ENCODE peak calls at places on chromosomes 5 and 9, in six cellular contexts. F is NCI-H187 treated with DMSO at 0.1 percent for 48 hours, D is OCI-M1, S is lung, L is NCI-H1105 treated with DMSO at 0.1 percent for 48 hours, H is ecto neural progenitor cell. A is an unnamed sample.

GRCh38 chr9:99820330-99821186 is 1.1 kb upstream of the NR4A3 start:
- DNase-seq in D (peak; percentile 71), H (no peak), F (no peak), S (peak; percentile 64), L (peak; percentile 48), A (peak; percentile 41)

GRCh38 chr9:136791466-136792276 is 527 bp downstream of the TMEM141 start:
- DNase-seq in H (peak; percentile 82), S (peak; percentile 71), F (no peak), D (peak; percentile 73), L (peak; percentile 30), A (no peak)

GRCh38 chr5:72510610-72511121 is 3.5 kb upstream of the ZNF366 start:
- DNase-seq in F (no peak), L (no peak), S (no peak), H (no peak), D (no peak), A (peak; percentile 80)

GRCh38 chr5:101102506-101102905 is 199.4 kb upstream of the ST8SIA4 start:
- DNase-seq in S (no peak), D (no peak), H (no peak), F (no peak), L (no peak), A (no peak)

GRCh38 chr9:89475891-89476440 is 21.9 kb downstream of the SEMA4D start:
- DNase-seq in S (no peak), H (no peak), F (no peak), L (no peak), D (no peak), A (no peak)

GRCh38 chr5:163354685-163355084 is 82.7 kb upstream of the CCNG1 start:
- DNase-seq in F (no peak), L (no peak), D (no peak), S (no peak), H (no peak), A (no peak)

GRCh38 chr5:13659391-13659790 is 285.1 kb downstream of the DNAH5 start:
- DNase-seq in F (no peak), L (no peak), H (no peak), S (no peak), D (no peak), A (no peak)

GRCh38 chr5:137498301-137498735 is 808 bp downstream of the SPOCK1 start:
- DNase-seq in H (peak; percentile 70), D (no peak), F (no peak), L (no peak), S (no peak), A (no peak)

GRCh38 chr9:126965541-126966428 is 51.2 kb downstream of the RALGPS1 start:
- DNase-seq in L (no peak), S (no peak), H (peak; percentile 66), F (no peak), D (peak; percentile 60), A (peak; percentile 40)

GRCh38 chr5:178296066-178296465 is 63.5 kb upstream of the PHYKPL start:
- DNase-seq in S (no peak), D (no peak), L (no peak), F (no peak), H (no peak), A (no peak)

GRCh38 chr9:134233022-134233421 is 68.7 kb upstream of the RNU6ATAC start:
- DNase-seq in F (no peak), L (no peak), S (no peak), H (no peak), D (no peak), A (no peak)

GRCh38 chr5:151155149-151155776 is 2.3 kb downstream of the ANXA6 start:
- DNase-seq in D (peak; percentile 19), H (no peak), S (no peak), L (no peak), F (no peak), A (no peak)

GRCh38 chr9:21672140-21672539 is 130.3 kb upstream of the MTAP start:
- DNase-seq in L (no peak), F (no peak), H (no peak), S (no peak), D (no peak), A (no peak)